ENCODE peak calls at places on chromosomes 4 and X, in six cellular contexts. V is gastrocnemius medialis, T is lower lobe of right lung, J is lung, I is tibial artery, S is ascending aorta. C is an unnamed sample.
A peak's percentile ranks its signal among the peaks of the same experiment; 100 is the strongest.

GRCh38 chr4:3199661-3200422 is 49.1 kb upstream of the MSANTD1 start:
- DNase-seq in I (peak; percentile 59), J (no peak), S (no peak), V (peak; percentile 85), T (no peak), C (peak; percentile 49)

GRCh38 chr4:174314770-174315169 is 31.1 kb downstream of the CEP44 start:
- DNase-seq in J (no peak), T (no peak), S (no peak), V (peak; percentile 20), I (no peak), C (no peak)

GRCh38 chr4:168574581-168575295 is 77.9 kb downstream of the PALLD start:
- DNase-seq in J (no peak), V (no peak), T (no peak), I (no peak), S (no peak), C (no peak)

GRCh38 chr4:304987-305680 is at the start of gene ZNF732:
- DNase-seq in S (no peak), J (no peak), V (no peak), T (no peak), I (no peak), C (no peak)

GRCh38 chr4:155392486-155393184 is 15.9 kb upstream of the MAP9 start:
- DNase-seq in V (no peak), T (no peak), S (no peak), I (no peak), J (no peak), C (no peak)

GRCh38 chr4:189785257-189785656 is 155.4 kb upstream of the FRG1 start:
- DNase-seq in S (no peak), T (no peak), J (no peak), V (no peak), I (no peak), C (no peak)

GRCh38 chr4:98474408-98474844 is 184.0 kb downstream of the TSPAN5 start:
- DNase-seq in I (no peak), T (no peak), J (no peak), S (no peak), V (no peak), C (no peak)

GRCh38 chr4:186946140-186946539 is 222.5 kb upstream of the FAT1 start:
- DNase-seq in V (no peak), I (no peak), S (no peak), T (no peak), J (no peak), C (no peak)

GRCh38 chr4:173281420-173282333 is 52.5 kb downstream of the HMGB2 start:
- DNase-seq in S (no peak), I (no peak), T (no peak), J (no peak), V (no peak), C (no peak)

GRCh38 chr4:114180481-114180880 is 201.0 kb upstream of the ARSJ start:
- DNase-seq in S (peak; percentile 67), J (peak; percentile 46), T (no peak), V (no peak), I (no peak), C (no peak)

GRCh38 chr4:39976945-39977488 is 694 bp downstream of the PDS5A start:
- DNase-seq in V (no peak), I (peak; percentile 71), S (peak; percentile 64), J (peak; percentile 41), T (peak; percentile 62), C (peak; percentile 73)

GRCh38 chr4:28462766-28463165 is 1602.1 kb downstream of the STIM2 start:
- DNase-seq in V (no peak), J (no peak), I (no peak), T (no peak), S (no peak), C (no peak)

GRCh38 chr4:133537882-133538281 is 388.8 kb downstream of the PCDH10 start:
- DNase-seq in I (no peak), J (no peak), T (no peak), S (no peak), V (no peak), C (no peak)

GRCh38 chrX:31181377-31182038 is 109.7 kb upstream of the FTHL17 start:
- DNase-seq in I (no peak), T (no peak), J (no peak), V (no peak), S (no peak), C (no peak)

GRCh38 chr4:154465085-154465484 is 26.5 kb downstream of the DCHS2 start:
- DNase-seq in T (no peak), V (no peak), I (no peak), S (no peak), J (no peak), C (no peak)

GRCh38 chrX:123917069-123917468 is 44.4 kb upstream of the STAG2 start:
- DNase-seq in J (no peak), S (no peak), V (no peak), T (no peak), I (no peak), C (no peak)

GRCh38 chr4:129377131-129377845 is 281.3 kb downstream of the C4orf33 start:
- DNase-seq in I (no peak), J (no peak), S (no peak), V (no peak), T (no peak), C (no peak)

GRCh38 chr4:71231073-71231752 is 107.6 kb upstream of the SLC4A4 start:
- DNase-seq in J (peak; percentile 90), T (peak; percentile 91), I (peak; percentile 99), V (peak; percentile 85), S (peak; percentile 92), C (peak; percentile 95)

GRCh38 chrX:106171293-106171692 is 3.2 kb downstream of the PWWP3B start:
- DNase-seq in J (no peak), I (no peak), V (no peak), S (no peak), T (no peak), C (no peak)

GRCh38 chr4:110108470-110108869 is 89.9 kb downstream of the ELOVL6 start:
- DNase-seq in T (no peak), V (no peak), S (no peak), J (no peak), I (no peak), C (no peak)

GRCh38 chrX:100477468-100477867 is 67.4 kb upstream of the PCDH19 start:
- DNase-seq in I (no peak), J (no peak), V (peak; percentile 18), S (no peak), T (no peak), C (peak; percentile 12)

GRCh38 chr4:184397516-184398163 is 76.7 kb downstream of the IRF2 start:
- DNase-seq in I (no peak), T (no peak), J (no peak), V (no peak), S (peak; percentile 45), C (no peak)

DNA sequence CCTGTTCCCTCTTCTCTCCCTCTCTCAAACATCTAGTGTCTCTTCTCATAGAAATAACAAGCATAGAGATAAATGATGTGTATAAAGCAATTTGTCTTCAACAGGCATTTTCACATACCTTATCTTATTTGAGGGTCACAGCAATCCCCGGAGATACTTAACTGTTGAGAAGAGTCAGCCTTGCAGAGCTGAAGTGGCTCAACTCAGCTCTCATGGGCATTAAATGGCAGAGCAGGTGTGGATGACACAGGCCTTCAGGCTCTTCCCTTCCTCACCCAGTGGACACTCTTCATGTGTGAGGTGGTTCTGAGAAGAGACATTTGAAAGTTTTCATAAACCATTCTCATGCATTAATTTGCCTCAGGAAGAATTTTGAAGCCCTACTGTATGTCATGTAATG is 134.2 kb downstream of the AFF2 start:
- DNase-seq in S (no peak), V (no peak), I (no peak), J (no peak), T (no peak), C (no peak)
- H3K4me3 ChIP-seq in S (no peak overlapping the region), V (no peak overlapping the region), I (no peak overlapping the region), J (no peak overlapping the region), T (no peak overlapping the region), C (no peak overlapping the region)

DNA sequence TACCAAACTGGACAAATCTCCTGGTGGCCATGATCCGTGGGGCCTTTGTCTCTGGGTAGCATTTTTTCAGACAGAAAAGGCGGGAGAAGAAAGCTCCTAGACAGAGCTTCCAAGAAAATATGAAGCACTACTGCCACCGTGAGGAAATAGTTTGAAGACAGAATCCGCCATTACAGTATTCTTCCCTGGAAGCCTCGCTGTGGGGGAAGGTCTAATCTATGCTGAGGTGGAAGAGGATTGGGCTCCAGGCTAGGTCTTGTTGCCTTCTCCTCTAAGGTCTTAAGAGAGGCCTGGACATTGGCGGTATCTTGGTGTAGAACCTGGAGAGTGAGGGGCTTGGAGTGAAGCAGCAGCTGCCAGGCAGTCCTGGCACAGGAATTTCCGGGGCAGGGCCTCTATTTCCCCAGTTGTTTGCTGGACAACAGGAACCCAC is 218.9 kb downstream of the OR13H1 start:
- DNase-seq in J (peak; percentile 63), V (no peak), I (no peak), S (peak; percentile 83), T (no peak), C (no peak)
- TF ChIP-seq CTCF in J (peak; percentile 40), V (peak; percentile 58), I (no peak), S (peak; percentile 51), T (no peak), C (peak; percentile 56)

DNA sequence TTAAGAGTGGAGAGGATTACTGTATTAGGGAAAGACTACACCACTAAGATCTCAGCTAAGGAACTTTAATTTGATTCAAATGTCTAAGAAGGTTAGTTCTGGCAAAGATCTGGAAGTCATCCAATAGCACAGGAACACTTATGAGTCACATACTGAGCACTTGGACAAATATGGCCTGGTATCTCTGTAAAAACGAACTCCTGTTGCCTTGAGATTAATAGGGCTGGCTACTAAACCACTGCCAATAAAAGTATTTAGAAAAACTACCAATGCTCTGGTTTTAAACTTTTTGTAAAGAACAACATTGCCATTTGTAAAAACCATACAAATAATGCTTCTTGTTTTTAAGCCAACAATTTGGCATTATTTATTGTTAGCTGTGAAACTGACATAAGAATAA is 70.5 kb downstream of the SEC24D start:
- DNase-seq in V (no peak), S (no peak), J (no peak), T (no peak), I (no peak), C (no peak)
- H3K4me1 ChIP-seq in V (peaks cover 31% of the 10 kb centered on the region), S (peaks cover 62% of the 10 kb centered on the region), J (no peaks in the 10 kb centered on the region), T (peaks cover 13% of the 10 kb centered on the region), I (no peaks in the 10 kb centered on the region), C (peaks cover 31% of the 10 kb centered on the region)

GRCh38 chr4:83238849-83239248 is 45.7 kb downstream of the COQ2 start:
- DNase-seq in I (no peak), V (no peak), S (no peak), J (no peak), T (no peak), C (no peak)

GRCh38 chr4:83241132-83241531 is 43.5 kb downstream of the COQ2 start:
- DNase-seq in J (no peak), V (no peak), S (no peak), T (no peak), I (no peak), C (no peak)

GRCh38 chr4:83238393-83238792 is 46.2 kb downstream of the COQ2 start:
- DNase-seq in S (no peak), T (no peak), V (no peak), I (no peak), J (no peak), C (no peak)

GRCh38 chr4:83237591-83237990 is 47.0 kb downstream of the COQ2 start:
- DNase-seq in I (no peak), V (no peak), J (no peak), S (no peak), T (no peak), C (no peak)

DNA sequence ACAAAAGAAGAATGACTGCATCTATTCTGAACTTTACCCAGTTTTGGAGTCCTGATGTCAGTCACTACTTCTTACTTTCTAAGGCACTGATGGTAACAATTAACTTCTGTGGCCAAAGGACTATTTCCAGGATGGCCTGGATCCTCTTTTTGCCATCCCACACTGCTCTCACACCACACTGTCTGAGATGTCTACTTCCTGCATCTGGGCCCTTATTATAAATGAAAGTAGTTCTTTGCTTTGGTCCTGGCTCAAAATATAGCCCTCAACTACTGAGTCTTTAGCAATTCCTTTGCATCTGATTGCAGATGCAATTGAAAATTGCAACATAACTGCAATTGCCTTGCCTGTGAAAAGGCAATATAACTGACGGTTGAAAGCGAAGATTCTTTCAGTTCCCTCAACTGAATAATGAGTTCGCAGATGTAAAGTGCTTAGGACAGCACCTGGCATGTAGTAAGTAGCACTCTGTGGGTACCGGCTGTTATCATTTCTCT is 44.2 kb downstream of the COQ2 start:
- DNase-seq in J (no peak), T (no peak), I (no peak), V (no peak), S (no peak), C (no peak)
- H3K4me3 ChIP-seq in J (no peak overlapping the region), T (no peak overlapping the region), I (no peak overlapping the region), V (no peak overlapping the region), S (no peak overlapping the region), C (no peak overlapping the region)

C was measured in psoas muscle.